ENCODE peak calls at places on chromosomes 3 and 15, in nine cellular contexts. Z, D, T, H, K, I, S, L and E are unnamed samples.

GRCh38 chr15:64912926-64913325 is 1.2 kb downstream of the ANKDD1A start:
- DNase-seq in Z (no peak), D (no peak), T (no peak), H (no peak), K (no peak), I (no peak), S (no peak), L (no peak), E (no peak)

GRCh38 chr3:184710870-184711365 is 946 bp downstream of the MAGEF1 start:
- DNase-seq in Z (no peak), D (no peak), T (peak; percentile 30), H (no peak), K (no peak), I (peak; percentile 35), S (no peak), L (no peak), E (no peak)

GRCh38 chr3:171967137-171967783 is 72.1 kb upstream of the FNDC3B start:
- DNase-seq in Z (peak; percentile 85), D (peak; percentile 91), T (peak; percentile 95), H (no peak), K (no peak), I (no peak), S (no peak), L (no peak), E (no peak)

GRCh38 chr3:16338999-16339398 is 74.0 kb downstream of the OXNAD1 start:
- DNase-seq in Z (peak; percentile 96), D (peak; percentile 58), T (peak; percentile 97), H (no peak), K (no peak), I (no peak), S (no peak), L (no peak), E (no peak)

GRCh38 chr3:47047673-47048072 is 68.2 kb downstream of the NBEAL2 start:
- DNase-seq in Z (no peak), D (no peak), T (no peak), H (no peak), K (no peak), I (no peak), S (no peak), L (no peak), E (no peak)

GRCh38 chr3:14448063-14448462 is 45.7 kb downstream of the SLC6A6 start:
- DNase-seq in Z (no peak), D (no peak), T (no peak), H (no peak), K (no peak), I (no peak), S (no peak), L (no peak), E (no peak)

GRCh38 chr15:74540135-74540760 is 772 bp upstream of the ARID3B start:
- DNase-seq in Z (no peak), D (peak; percentile 44), T (peak; percentile 41), H (no peak), K (no peak), I (no peak), S (no peak), L (no peak), E (no peak)

GRCh38 chr3:98209244-98209643 is 42.7 kb downstream of the OR5H15 start:
- DNase-seq in Z (no peak), D (no peak), T (no peak), H (no peak), K (no peak), I (no peak), S (no peak), L (no peak), E (no peak)

GRCh38 chr3:52259035-52259434 is 13.5 kb downstream of the PPM1M start:
- DNase-seq in Z (no peak), D (no peak), T (no peak), H (no peak), K (no peak), I (no peak), S (no peak), L (no peak), E (no peak)

GRCh38 chr3:143331336-143331735 is 211.8 kb downstream of the CHST2 start:
- DNase-seq in Z (peak; percentile 42), D (no peak), T (peak; percentile 40), H (no peak), K (no peak), I (peak; percentile 18), S (no peak), L (no peak), E (no peak)

GRCh38 chr3:183800221-183800863 is 25.0 kb downstream of the MAP6D1 start:
- DNase-seq in Z (no peak), D (no peak), T (no peak), H (no peak), K (no peak), I (peak; percentile 97), S (no peak), L (no peak), E (no peak)